ENCODE peak calls at places on chromosomes 13 and 19, in nine cellular contexts. H, S, K, X, Z, N, J, F and C are unnamed samples.

GRCh38 chr13:99418663-99419140 is 82.6 kb upstream of the TM9SF2 start:
- DNase-seq in H (no peak), S (no peak), K (no peak), X (no peak), Z (no peak), N (no peak), J (no peak), F (no peak), C (no peak)

GRCh38 chr13:29859971-29860370 is 9.6 kb upstream of the UBL3 start:
- DNase-seq in H (no peak), S (no peak), K (no peak), X (no peak), Z (no peak), N (no peak), J (no peak), F (no peak), C (no peak)

GRCh38 chr13:48531416-48532145 is 1.3 kb downstream of the RCBTB2 start:
- DNase-seq in H (no peak), S (no peak), K (no peak), X (no peak), Z (peak; percentile 33), N (no peak), J (peak; percentile 31), F (peak; percentile 24), C (no peak)

GRCh38 chr19:7101498-7102253 is 32.2 kb downstream of the ZNF557 start:
- DNase-seq in H (no peak), S (no peak), K (no peak), X (no peak), Z (no peak), N (no peak), J (no peak), F (no peak), C (no peak)

GRCh38 chr13:33224686-33225085 is 60.9 kb downstream of the STARD13 start:
- DNase-seq in H (no peak), S (no peak), K (no peak), X (no peak), Z (no peak), N (no peak), J (no peak), F (no peak), C (no peak)

GRCh38 chr13:104773775-104774174 is 1707.6 kb upstream of the SLC10A2 start:
- DNase-seq in H (no peak), S (no peak), K (no peak), X (peak; percentile 1), Z (no peak), N (peak; percentile 68), J (no peak), F (no peak), C (no peak)

GRCh38 chr19:1162404-1163282 is 11.4 kb downstream of the SBNO2 start:
- DNase-seq in H (no peak), S (no peak), K (no peak), X (no peak), Z (no peak), N (no peak), J (no peak), F (no peak), C (no peak)

GRCh38 chr13:106814389-106814903 is 246.5 kb upstream of the ARGLU1 start:
- DNase-seq in H (no peak), S (no peak), K (no peak), X (no peak), Z (no peak), N (no peak), J (no peak), F (no peak), C (no peak)

GRCh38 chr19:55408320-55408836 is 790 bp upstream of the UBE2S start:
- DNase-seq in H (no peak), S (no peak), K (no peak), X (no peak), Z (no peak), N (no peak), J (no peak), F (no peak), C (no peak)

GRCh38 chr19:55405638-55406037 is 1.9 kb downstream of the UBE2S start:
- DNase-seq in H (peak; percentile 30), S (no peak), K (no peak), X (no peak), Z (no peak), N (no peak), J (no peak), F (no peak), C (no peak)

GRCh38 chr19:55406869-55407624 is 541 bp downstream of the UBE2S start:
- DNase-seq in H (peak; percentile 81), S (no peak), K (no peak), X (no peak), Z (peak; percentile 36), N (peak; percentile 56), J (peak; percentile 47), F (peak; percentile 40), C (peak; percentile 48)

GRCh38 chr19:55406091-55406868 is 1.3 kb downstream of the UBE2S start:
- DNase-seq in H (peak; percentile 23), S (no peak), K (no peak), X (no peak), Z (no peak), N (no peak), J (no peak), F (no peak), C (no peak)

DNA sequence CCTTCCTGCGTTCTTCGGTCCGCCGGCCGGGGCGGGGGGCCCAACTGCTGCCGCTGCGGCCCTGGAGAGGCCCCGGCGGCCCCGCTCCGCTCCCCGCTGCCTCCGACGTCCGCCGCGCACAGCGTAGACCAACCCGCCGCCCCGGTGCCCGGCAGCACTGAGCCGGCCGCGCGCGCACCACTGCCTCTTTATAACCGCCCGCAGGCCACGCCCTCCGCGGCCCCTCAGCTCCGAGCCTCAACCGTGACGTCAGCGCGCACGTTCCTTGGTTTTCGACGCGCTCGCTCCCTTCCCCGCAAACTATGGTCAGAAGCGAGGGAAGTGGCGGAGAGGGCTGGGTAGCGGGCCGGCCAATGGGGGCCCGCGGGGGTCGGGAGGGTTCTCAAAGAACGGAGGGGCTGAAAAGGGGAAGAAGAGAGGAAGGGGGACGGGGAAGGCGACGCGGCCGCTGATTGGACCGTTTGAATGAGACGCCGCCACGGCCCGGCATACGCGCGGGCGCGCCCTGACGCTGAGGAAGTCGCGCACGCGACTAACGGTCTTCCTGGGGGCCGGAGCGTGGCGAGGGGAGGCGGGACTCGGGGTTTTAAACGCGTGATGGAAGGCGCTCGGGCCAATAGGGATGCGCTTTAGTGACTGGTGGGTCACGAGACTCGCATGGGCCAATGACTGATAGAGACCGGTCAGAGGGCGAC is at the start of gene UBE2S:
- DNase-seq in H (peak; percentile 99), S (peak; percentile 80), K (peak; percentile 99), X (peak; percentile 100), Z (peak; percentile 98), N (peak; percentile 100), J (peak; percentile 99), F (peak; percentile 98), C (peak; percentile 97)
- H3K4me1 ChIP-seq in H (peaks cover 12% of the 10 kb centered on the region), S (peaks cover 20% of the 10 kb centered on the region), K (peaks cover 15% of the 10 kb centered on the region), X (peaks cover 38% of the 10 kb centered on the region), Z (peaks cover 13% of the 10 kb centered on the region), N (no peaks in the 10 kb centered on the region), J (peaks cover 18% of the 10 kb centered on the region), F (no peaks in the 10 kb centered on the region), C (peaks cover 17% of the 10 kb centered on the region)

GRCh38 chr19:36113895-36114762 is 546 bp downstream of the POLR2I start:
- DNase-seq in H (peak; percentile 74), S (no peak), K (no peak), X (peak; percentile 63), Z (peak; percentile 35), N (peak; percentile 18), J (peak; percentile 34), F (no peak), C (no peak)
- H3K4me1 ChIP-seq in H (no peaks in the 10 kb centered on the region), S (peaks cover 10% of the 10 kb centered on the region), K (peaks cover 22% of the 10 kb centered on the region), X (peaks cover 25% of the 10 kb centered on the region), Z (peaks cover 20% of the 10 kb centered on the region), N (no peaks in the 10 kb centered on the region), J (peaks cover 16% of the 10 kb centered on the region), F (peaks cover 8% of the 10 kb centered on the region), C (peaks cover 10% of the 10 kb centered on the region)

GRCh38 chr13:60265566-60265965 is 101.8 kb upstream of the DIAPH3 start:
- DNase-seq in H (no peak), S (no peak), K (no peak), X (no peak), Z (no peak), N (no peak), J (no peak), F (no peak), C (no peak)
- H3K4me1 ChIP-seq in H (no peaks in the 10 kb centered on the region), S (no peaks in the 10 kb centered on the region), K (no peaks in the 10 kb centered on the region), X (no peaks in the 10 kb centered on the region), Z (no peaks in the 10 kb centered on the region), N (peaks cover 9% of the 10 kb centered on the region), J (no peaks in the 10 kb centered on the region), F (no peaks in the 10 kb centered on the region), C (peaks cover 16% of the 10 kb centered on the region)

GRCh38 chr19:35745328-35746086 is at the start of the genes PSENEN and U2AF1L4:
- DNase-seq in H (peak; percentile 99), S (peak; percentile 96), K (peak; percentile 99), X (peak; percentile 99), Z (peak; percentile 99), N (peak; percentile 100), J (peak; percentile 98), F (peak; percentile 98), C (peak; percentile 99)

GRCh38 chr19:35743640-35744306 is 1.4 kb downstream of the U2AF1L4 start:
- DNase-seq in H (peak; percentile 57), S (no peak), K (no peak), X (no peak), Z (no peak), N (no peak), J (no peak), F (no peak), C (no peak)

GRCh38 chr19:35744335-35744687 is 907 bp downstream of the U2AF1L4 start:
- DNase-seq in H (no peak), S (no peak), K (no peak), X (no peak), Z (no peak), N (no peak), J (no peak), F (no peak), C (no peak)

GRCh38 chr19:35746087-35746462 is 624 bp downstream of the PSENEN start:
- DNase-seq in H (no peak), S (no peak), K (no peak), X (no peak), Z (no peak), N (no peak), J (no peak), F (no peak), C (no peak)

DNA sequence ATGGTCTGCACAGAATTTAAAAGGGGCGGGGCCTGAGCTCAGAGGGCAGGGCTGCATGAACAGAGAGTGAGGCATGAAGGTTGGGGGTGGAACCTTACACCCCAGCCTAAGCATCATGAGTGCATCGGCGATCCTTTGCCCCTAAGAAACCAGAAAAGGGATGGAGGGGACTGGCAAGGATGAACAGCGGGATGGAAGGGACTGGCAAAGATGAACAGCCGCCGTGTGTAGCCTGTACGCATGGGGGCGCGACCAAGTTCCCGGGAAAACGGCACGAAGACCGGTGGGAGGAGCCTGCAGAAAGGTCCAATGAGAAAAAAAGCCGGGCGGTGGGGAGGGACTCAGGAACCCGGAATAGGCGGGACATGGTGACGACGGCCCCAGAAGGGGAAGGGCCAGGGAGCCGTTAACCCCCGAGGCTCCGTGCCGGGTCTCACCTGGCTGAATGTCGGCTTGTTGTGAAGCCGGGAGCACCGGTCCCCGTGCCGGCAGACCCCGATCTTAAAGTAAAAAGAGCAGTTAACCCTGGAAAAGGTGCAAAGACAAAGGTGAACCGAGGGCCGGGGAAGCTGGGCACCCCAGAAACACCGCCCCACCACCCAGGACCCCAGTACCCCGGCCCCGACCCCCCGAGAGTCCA is 410 bp downstream of the U2AF1L4 start:
- DNase-seq in H (peak; percentile 97), S (peak; percentile 74), K (peak; percentile 97), X (peak; percentile 98), Z (peak; percentile 95), N (peak; percentile 99), J (peak; percentile 96), F (peak; percentile 97), C (peak; percentile 94)
- H3K4me1 ChIP-seq in H (peaks cover 4% of the 10 kb centered on the region), S (peaks cover 32% of the 10 kb centered on the region), K (peaks cover 39% of the 10 kb centered on the region), X (peaks cover 39% of the 10 kb centered on the region), Z (peaks cover 49% of the 10 kb centered on the region), N (peaks cover 3% of the 10 kb centered on the region), J (peaks cover 42% of the 10 kb centered on the region), F (peaks cover 21% of the 10 kb centered on the region), C (peaks cover 12% of the 10 kb centered on the region)